ENCODE peak calls at places on chromosomes 16 and 17, in six cellular contexts. B, V, A, I, L and C are unnamed samples.

GRCh38 chr17:76504117-76504516 is 2.9 kb upstream of the RHBDF2 start:
- DNase-seq in V (no peak), L (no peak), B (no peak), I (no peak), A (no peak), C (no peak)

GRCh38 chr16:89119161-89119621 is 25.5 kb downstream of the ACSF3 start:
- DNase-seq in I (no peak), V (no peak), B (no peak), A (no peak), L (no peak), C (no peak)

GRCh38 chr16:87178177-87178863 is 138.9 kb downstream of the C16orf95 start:
- DNase-seq in A (peak; percentile 38), V (no peak), I (no peak), B (no peak), L (no peak), C (no peak)

GRCh38 chr17:64133546-64134215 is 3.7 kb upstream of the ERN1 start:
- DNase-seq in V (no peak), A (peak; percentile 85), I (no peak), L (no peak), B (no peak), C (no peak)

GRCh38 chr16:886802-887731 is 83.7 kb downstream of the LMF1 start:
- DNase-seq in V (no peak), I (no peak), L (no peak), B (no peak), A (no peak), C (no peak)

GRCh38 chr17:28997811-28998210 is 8.0 kb downstream of the SEZ6 start:
- DNase-seq in B (no peak), V (no peak), I (no peak), L (no peak), A (no peak), C (no peak)

GRCh38 chr16:81917375-81917774 is 93.9 kb downstream of the SDR42E1 start:
- DNase-seq in V (no peak), I (no peak), B (no peak), A (no peak), L (no peak), C (no peak)

GRCh38 chr17:81492202-81492601 is 20.4 kb downstream of the ACTG1 start:
- DNase-seq in B (no peak), V (no peak), I (no peak), L (no peak), A (no peak), C (no peak)

GRCh38 chr17:29717817-29718216 is 95.1 kb upstream of the CORO6 start:
- DNase-seq in A (no peak), I (no peak), V (no peak), L (no peak), B (no peak), C (no peak)

GRCh38 chr16:67006930-67007658 is 18.7 kb downstream of the CES4A start:
- DNase-seq in I (no peak), A (peak; percentile 20), V (no peak), L (no peak), B (no peak), C (no peak)

GRCh38 chr17:45248132-45248936 is 13.6 kb downstream of the SPATA32 start:
- DNase-seq in B (no peak), I (no peak), A (no peak), V (peak; percentile 68), L (peak; percentile 65), C (peak; percentile 63)

GRCh38 chr16:49632798-49633189 is 223.1 kb downstream of the ZNF423 start:
- DNase-seq in I (no peak), B (no peak), V (no peak), L (no peak), A (no peak), C (no peak)

GRCh38 chr17:80395402-80396151 is 19.4 kb upstream of the ENDOV start:
- DNase-seq in A (no peak), B (no peak), V (no peak), L (no peak), I (no peak), C (no peak)

GRCh38 chr17:69997332-69997731 is 77.7 kb upstream of the KCNJ16 start:
- DNase-seq in B (no peak), L (no peak), I (no peak), A (peak; percentile 84), V (no peak), C (no peak)

GRCh38 chr17:75153854-75154194 is 488 bp downstream of the JPT1 start:
- DNase-seq in I (no peak), L (no peak), V (no peak), A (no peak), B (no peak), C (no peak)

GRCh38 chr17:74201250-74201649 is 2.2 kb upstream of the RPL38 start:
- DNase-seq in A (peak; percentile 80), V (no peak), I (no peak), B (no peak), L (no peak), C (no peak)

GRCh38 chr17:57158296-57158695 is 73.2 kb downstream of the AKAP1 start:
- DNase-seq in B (no peak), I (no peak), V (no peak), L (no peak), A (peak; percentile 26), C (no peak)

GRCh38 chr17:49480833-49481615 is 14.1 kb upstream of the NGFR start:
- DNase-seq in B (no peak), L (no peak), V (no peak), A (no peak), I (no peak), C (no peak)

GRCh38 chr16:8998114-8998513 is 34.4 kb upstream of the USP7 start:
- DNase-seq in L (no peak), V (no peak), B (no peak), A (peak; percentile 73), I (no peak), C (no peak)

GRCh38 chr17:29210879-29211278 is 30.7 kb upstream of the MYO18A start:
- DNase-seq in A (peak; percentile 36), V (no peak), L (no peak), I (no peak), B (no peak), C (no peak)